ENCODE peak calls at places on chromosomes 4 and X, in nine cellular contexts. E is stimulated activated CD8-positive, alpha-beta memory T cell treated with anti-CD3 and anti-CD28 coated beads, Interleukin-4, amount 100 ng/mL, for 24 hours; M is iPS DF 6.9; Y is progenitor cell of endocrine pancreas; W is CD8-positive, alpha-beta memory T cell; J is foreskin fibroblast; K is NCI-H1092; G is AG10803; A is NCI-H345. H is an unnamed sample.

GRCh38 chrX:10240918-10241317 is 84.1 kb downstream of the CLCN4 start:
- DNase-seq in M (no peak), A (no peak), G (peak), K (no peak), Y (no peak), E (no peak), J (peak), W (no peak), H (no peak)

GRCh38 chr4:113781439-113782040 is 20.0 kb upstream of the CAMK2D start:
- DNase-seq in M (no peak), J (no peak), Y (no peak), E (no peak), G (peak), A (no peak), K (no peak), W (no peak), H (no peak)

GRCh38 chr4:93659629-93660028 is 168.9 kb upstream of the ATOH1 start:
- DNase-seq in Y (no peak), M (no peak), W (no peak), J (no peak), A (no peak), G (no peak), K (no peak), E (no peak), H (peak)

GRCh38 chr4:186829740-186830449 is 106.2 kb upstream of the FAT1 start:
- DNase-seq in M (no peak), G (peak), J (no peak), E (no peak), W (no peak), K (no peak), A (no peak), Y (no peak), H (peak)

GRCh38 chrX:18702362-18703195 is 4.9 kb upstream of the PPEF1 start:
- DNase-seq in J (peak), E (no peak), K (no peak), W (no peak), G (no peak), M (no peak), A (no peak), Y (no peak), H (peak)

GRCh38 chrX:37921758-37922157 is 74.4 kb upstream of the DYNLT3 start:
- DNase-seq in J (peak), K (no peak), E (no peak), G (peak), Y (no peak), W (no peak), A (no peak), M (no peak), H (peak)

GRCh38 chr4:138981930-138982390 is 33.6 kb upstream of the NOCT start:
- DNase-seq in W (no peak), G (peak), E (no peak), J (peak), M (no peak), A (peak), Y (no peak), K (no peak), H (no peak)

GRCh38 chr4:182206916-182207315 is 36.3 kb upstream of the TENM3 start:
- DNase-seq in W (no peak), Y (no peak), G (no peak), J (no peak), M (no peak), E (no peak), K (no peak), A (no peak), H (no peak)

GRCh38 chrX:115595049-115595448 is 34.1 kb downstream of the PLS3 start:
- DNase-seq in A (no peak), G (no peak), W (no peak), J (no peak), Y (no peak), E (no peak), M (no peak), K (no peak), H (peak)

GRCh38 chr4:212438-213174 is 88.3 kb downstream of the ZNF718 start:
- DNase-seq in Y (peak), M (peak), E (no peak), J (peak), G (peak), W (no peak), A (no peak), K (no peak), H (peak)

GRCh38 chr4:165398570-165398969 is 19.8 kb downstream of the CPE start:
- DNase-seq in J (no peak), M (no peak), K (peak), Y (no peak), E (no peak), W (no peak), G (peak), A (peak), H (peak)

GRCh38 chr4:5885733-5886132 is 7.2 kb downstream of the CRMP1 start:
- DNase-seq in A (peak), G (no peak), E (no peak), Y (no peak), W (no peak), K (no peak), J (no peak), M (no peak), H (no peak)